ENCODE peak calls at places on chromosomes 16 and 17, in six cellular contexts. Z is neural crest cell; O is activated gamma-delta T cell treated with anti-CD3 and anti-CD28 coated beads, Interleukin-2, amount 50 U/mL, for 16 hours; I is T follicular helper cell; H is uterus; E is cerebellar nuclear complex. J is an unnamed sample.

GRCh38 chr17:82775033-82775823 is 23.4 kb downstream of the TBCD start:
- DNase-seq in Z (peak; percentile 61), O (no peak), I (no peak), H (peak; percentile 59), E (no peak), J (peak; percentile 28)

GRCh38 chr16:22366889-22367288 is 7.5 kb downstream of the CDR2 start:
- DNase-seq in Z (no peak), O (no peak), I (no peak), H (no peak), E (no peak), J (no peak)

GRCh38 chr16:81973737-81974136 is 37.5 kb downstream of the SDR42E1 start:
- DNase-seq in Z (no peak), O (no peak), I (no peak), H (no peak), E (no peak), J (no peak)

GRCh38 chr16:77835111-77835510 is 46.7 kb downstream of the VAT1L start:
- DNase-seq in Z (no peak), O (no peak), I (no peak), H (no peak), E (no peak), J (no peak)

GRCh38 chr17:181213-182163 is at the start of gene DOC2B:
- DNase-seq in Z (peak; percentile 32), O (no peak), I (no peak), H (no peak), E (no peak), J (no peak)

GRCh38 chr17:62617894-62618472 is 9.5 kb upstream of the MRC2 start:
- DNase-seq in Z (no peak), O (no peak), I (no peak), H (no peak), E (no peak), J (no peak)

GRCh38 chr16:785563-786535 is 2.3 kb downstream of the RPUSD1 start:
- DNase-seq in Z (peak; percentile 71), O (peak; percentile 65), I (peak; percentile 60), H (peak; percentile 44), E (no peak), J (peak; percentile 64)

GRCh38 chr17:57675427-57675826 is 69.7 kb downstream of the CCDC182 start:
- DNase-seq in Z (no peak), O (no peak), I (no peak), H (no peak), E (no peak), J (no peak)

GRCh38 chr17:20952183-20952582 is 90.6 kb downstream of the USP22 start:
- DNase-seq in Z (no peak), O (no peak), I (no peak), H (no peak), E (no peak), J (no peak)

GRCh38 chr17:57986841-57987581 is 1.0 kb downstream of the VEZF1 start:
- DNase-seq in Z (peak; percentile 42), O (peak; percentile 34), I (peak; percentile 16), H (peak; percentile 66), E (no peak), J (peak; percentile 31)

GRCh38 chr17:18960803-18961511 is 9.0 kb downstream of the SLC5A10 start:
- DNase-seq in Z (peak; percentile 96), O (peak; percentile 68), I (peak; percentile 43), H (peak; percentile 67), E (no peak), J (peak; percentile 77)

GRCh38 chr17:75722076-75722475 is 817 bp downstream of the ITGB4 start:
- DNase-seq in Z (no peak), O (no peak), I (no peak), H (no peak), E (no peak), J (no peak)